ENCODE peak calls at places on chromosomes 1 and 21, in six cellular contexts. L is ovary, G is breast epithelium, B is epithelial cell of proximal tubule, F is AG04450, U is mesothelial cell of epicardium. V is an unnamed sample.

GRCh38 chr21:42219606-42220137 is 732 bp downstream of the ABCG1 start:
- DNase-seq in B (no peak), L (no peak), F (no peak), G (no peak), U (no peak), V (no peak)

GRCh38 chr1:207847116-207847515 is 63.8 kb downstream of the CD34 start:
- DNase-seq in L (no peak), B (no peak), U (no peak), G (no peak), F (no peak), V (no peak)

GRCh38 chr1:60342569-60342968 is 269.0 kb upstream of the C1orf87 start:
- DNase-seq in L (no peak), U (no peak), B (no peak), G (no peak), F (no peak), V (no peak)

GRCh38 chr1:243354511-243355153 is 98.8 kb downstream of the SDCCAG8 start:
- DNase-seq in U (no peak), L (no peak), G (no peak), F (no peak), B (no peak), V (no peak)

GRCh38 chr1:162463021-162463420 is 34.6 kb upstream of the UHMK1 start:
- DNase-seq in F (no peak), G (no peak), U (no peak), L (no peak), B (no peak), V (no peak)

GRCh38 chr1:84753516-84754375 is 63.5 kb upstream of the SSX2IP start:
- DNase-seq in L (peak; percentile 52), U (peak; percentile 50), F (peak; percentile 75), B (no peak), G (peak; percentile 81), V (peak; percentile 76)

GRCh38 chr1:47002211-47002610 is 21.3 kb upstream of the CYP4X1 start:
- DNase-seq in G (no peak), L (no peak), B (no peak), U (no peak), F (no peak), V (no peak)

GRCh38 chr1:182476625-182477024 is 26.7 kb downstream of the RGSL1 start:
- DNase-seq in U (no peak), F (no peak), G (no peak), L (no peak), B (no peak), V (no peak)

GRCh38 chr1:173503391-173503790 is 26.3 kb downstream of the PRDX6 start:
- DNase-seq in B (no peak), L (no peak), U (no peak), G (no peak), F (peak; percentile 32), V (no peak)

GRCh38 chr1:33055210-33055991 is 18.7 kb upstream of the AK2 start:
- DNase-seq in G (peak; percentile 64), F (peak; percentile 75), B (peak; percentile 59), U (peak; percentile 37), L (peak; percentile 64), V (peak; percentile 75)

GRCh38 chr1:183138301-183138700 is 47.8 kb upstream of the LAMC2 start:
- DNase-seq in G (no peak), U (no peak), F (no peak), L (no peak), B (no peak), V (no peak)

GRCh38 chr1:213250041-213250440 is 199.0 kb downstream of the RPS6KC1 start:
- DNase-seq in F (no peak), B (no peak), U (no peak), L (no peak), G (no peak), V (no peak)

GRCh38 chr1:203359010-203359571 is 8.2 kb upstream of the FMOD start:
- DNase-seq in L (peak; percentile 82), B (no peak), U (no peak), F (no peak), G (no peak), V (no peak)

GRCh38 chr1:224175615-224176014 is 7.4 kb upstream of the DEGS1 start:
- DNase-seq in F (no peak), U (peak; percentile 34), G (no peak), L (peak; percentile 23), B (no peak), V (no peak)

GRCh38 chr1:101112051-101112770 is 86.6 kb upstream of the DPH5 start:
- DNase-seq in F (no peak), B (no peak), U (no peak), L (no peak), G (no peak), V (no peak)

GRCh38 chr1:11882814-11883538 is 24.2 kb upstream of the NPPB start:
- DNase-seq in L (no peak), B (no peak), G (no peak), U (no peak), F (no peak), V (peak; percentile 45)

GRCh38 chr1:76302711-76303347 is 228.3 kb downstream of the ST6GALNAC3 start:
- DNase-seq in U (no peak), G (no peak), L (no peak), B (no peak), F (no peak), V (no peak)

GRCh38 chr1:81349194-81349965 is 451.4 kb upstream of the ADGRL2 start:
- DNase-seq in G (no peak), F (no peak), U (no peak), L (no peak), B (no peak), V (no peak)

GRCh38 chr21:42565886-42566523 is 52.4 kb downstream of the SLC37A1 start:
- DNase-seq in G (peak; percentile 39), B (no peak), F (no peak), L (peak; percentile 9), U (no peak), V (no peak)

GRCh38 chr1:155063550-155064108 is at the start of gene EFNA4:
- DNase-seq in F (peak; percentile 36), U (peak; percentile 82), L (peak; percentile 88), B (peak; percentile 27), G (peak; percentile 89), V (peak; percentile 90)

GRCh38 chr1:30232288-30232899 is 491.0 kb downstream of the MATN1 start:
- DNase-seq in L (no peak), F (no peak), G (no peak), B (no peak), U (no peak), V (peak; percentile 44)
- TF ChIP-seq CTCF in L (no peak), F (peak; percentile 44), G (no peak), B (peak; percentile 74), U (peak; percentile 56), V (peak; percentile 72)

GRCh38 chr1:97192872-97193572 is 471.4 kb downstream of the PTBP2 start:
- DNase-seq in U (no peak), B (peak; percentile 66), G (no peak), L (no peak), F (peak; percentile 93), V (peak; percentile 50)
- TF ChIP-seq CTCF in U (no peak), B (no peak), G (no peak), L (no peak), F (peak; percentile 48), V (no peak)

GRCh38 chr1:1788646-1789431 is 10.6 kb upstream of the NADK start:
- DNase-seq in L (no peak), G (no peak), B (no peak), F (no peak), U (no peak), V (peak; percentile 12)
- TF ChIP-seq CTCF in L (no peak), G (no peak), B (peak; percentile 59), F (peak; percentile 36), U (no peak), V (no peak)

DNA sequence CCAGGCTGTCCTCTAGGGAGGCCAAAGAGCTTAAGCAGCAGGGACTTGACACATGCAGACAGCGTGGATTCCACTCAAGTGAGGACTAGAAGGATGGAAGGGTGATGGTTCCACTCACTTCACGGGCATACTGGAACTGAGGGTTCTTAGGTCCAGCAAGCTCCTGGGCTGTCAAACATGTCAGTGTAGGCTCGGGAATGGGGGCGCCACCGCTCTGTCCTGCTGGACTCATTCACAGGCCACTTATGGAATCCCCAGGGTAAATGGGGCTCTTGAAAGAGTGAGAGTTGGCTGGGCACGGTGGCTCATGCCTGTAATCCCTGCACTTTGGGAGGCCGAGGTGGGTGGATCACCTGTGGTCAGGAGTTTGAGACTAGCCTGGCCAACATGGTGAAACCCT is 27.7 kb upstream of the CSF3R start:
- DNase-seq in B (no peak), U (no peak), F (no peak), L (no peak), G (no peak), V (no peak)
- TF ChIP-seq CTCF in B (no peak), U (no peak), F (no peak), L (no peak), G (no peak), V (no peak)

DNA sequence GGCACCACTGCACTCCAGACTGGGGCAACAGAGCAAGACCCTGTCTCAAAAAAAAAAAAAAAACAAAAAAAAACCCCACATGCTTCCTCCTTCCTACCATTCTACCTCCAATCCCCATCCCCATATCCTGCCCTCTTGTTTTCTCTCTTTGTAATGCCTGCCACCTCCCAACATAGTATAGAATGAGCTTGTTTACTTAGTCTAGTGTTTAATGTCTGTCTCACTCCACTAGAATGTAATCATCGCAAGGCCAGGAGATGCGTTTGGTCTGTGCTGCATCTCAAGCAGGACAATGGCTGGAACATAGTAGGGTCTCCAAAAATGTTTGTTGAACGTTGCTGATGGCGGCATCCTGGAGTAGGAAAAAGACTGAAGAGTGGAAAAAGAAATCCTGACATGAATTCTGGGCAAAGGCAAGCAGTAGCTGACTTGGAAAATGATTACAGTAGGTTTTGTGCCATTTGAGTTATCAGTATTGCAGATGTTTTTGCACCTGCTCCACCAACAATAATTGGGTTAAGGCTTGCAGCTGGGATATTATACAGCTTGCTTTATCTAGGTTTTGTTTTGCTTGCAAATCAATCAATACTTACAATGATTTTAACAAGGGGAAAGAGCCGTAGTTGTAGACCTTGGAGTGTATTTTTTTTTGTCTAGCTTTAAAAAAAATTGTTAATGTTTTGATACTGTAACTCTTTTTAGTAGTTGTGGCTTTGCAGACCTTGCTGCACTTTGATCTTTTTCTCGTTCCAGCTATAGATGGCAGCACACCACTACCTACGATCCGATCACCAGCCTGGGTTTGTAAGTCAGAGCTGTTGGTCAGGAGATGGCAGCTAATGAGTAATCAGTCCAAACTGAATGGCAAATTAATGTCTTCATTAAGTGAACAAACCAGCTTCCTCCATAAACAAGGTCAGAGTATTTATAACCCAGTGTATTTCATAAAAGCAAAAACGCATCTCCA is 62.4 kb downstream of the BACH1 start:
- DNase-seq in G (no peak), L (no peak), B (no peak), F (no peak), U (no peak), V (peak; percentile 12)
- TF ChIP-seq CTCF in G (peak; percentile 18), L (no peak), B (peak; percentile 73), F (peak; percentile 15), U (no peak), V (no peak)

V was measured in Calu3.